ENCODE peak calls at places on chromosome 15, in ten cellular contexts. J is heart right ventricle; P is right cardiac atrium; Q is tibial nerve; T is Peyer's patch; A is psoas muscle; H is transverse colon; F is heart left ventricle; X is CD4-positive, CD25-positive, alpha-beta regulatory T cell; I is upper lobe of right lung. W is an unnamed sample.

GRCh38 chr15:64558460-64559179 is 98.2 kb downstream of the ZNF609 start:
- DNase-seq in J (no peak), Q (no peak), I (no peak), A (no peak), T (no peak), H (no peak), X (no peak), F (no peak), P (no peak), W (no peak)

GRCh38 chr15:92879949-92880725 is 20.0 kb upstream of the CHD2 start:
- DNase-seq in Q (no peak), T (no peak), X (peak; percentile 74), I (no peak), P (no peak), F (no peak), A (no peak), H (no peak), J (no peak), W (peak; percentile 53)

GRCh38 chr15:42150246-42150970 is 6.0 kb downstream of the PLA2G4F start:
- DNase-seq in I (no peak), H (no peak), J (no peak), A (no peak), T (no peak), Q (no peak), X (no peak), P (peak; percentile 32), F (no peak), W (no peak)

GRCh38 chr15:35437157-35437556 is 108.8 kb downstream of the DPH6 start:
- DNase-seq in H (no peak), J (no peak), I (no peak), A (no peak), Q (no peak), P (no peak), T (no peak), F (no peak), X (no peak), W (no peak)

GRCh38 chr15:33662014-33662413 is 306.3 kb upstream of the CHRM5 start:
- DNase-seq in A (no peak), T (no peak), F (no peak), I (no peak), Q (no peak), H (no peak), J (no peak), P (no peak), X (no peak), W (no peak)

GRCh38 chr15:50183112-50183794 is 1.3 kb downstream of the SLC27A2 start:
- DNase-seq in P (no peak), T (no peak), I (no peak), J (no peak), A (no peak), H (no peak), F (no peak), X (peak; percentile 27), Q (no peak), W (no peak)

GRCh38 chr15:59199775-59200465 is 6.7 kb upstream of the LDHAL6B start:
- DNase-seq in H (no peak), T (no peak), X (no peak), I (no peak), A (no peak), F (no peak), J (no peak), P (no peak), Q (no peak), W (no peak)

GRCh38 chr15:62112616-62113593 is 46.1 kb downstream of the C2CD4A start:
- DNase-seq in X (no peak), T (no peak), I (no peak), H (peak; percentile 28), F (no peak), Q (no peak), A (no peak), J (no peak), P (no peak), W (no peak)

GRCh38 chr15:69794643-69795461 is 302.9 kb downstream of the TLE3 start:
- DNase-seq in T (no peak), X (no peak), A (no peak), Q (peak; percentile 71), I (no peak), H (no peak), F (no peak), J (no peak), P (peak; percentile 75), W (no peak)

GRCh38 chr15:37995461-37996347 is 61.3 kb downstream of the TMCO5A start:
- DNase-seq in H (no peak), F (no peak), T (no peak), P (no peak), A (no peak), J (no peak), X (peak; percentile 33), Q (peak; percentile 51), I (no peak), W (no peak)

GRCh38 chr15:68852466-68852865 is 31.8 kb upstream of the ANP32A start:
- DNase-seq in J (no peak), P (peak; percentile 50), F (no peak), I (no peak), Q (no peak), X (no peak), H (no peak), A (no peak), T (no peak), W (no peak)

GRCh38 chr15:88302373-88302772 is 45.8 kb upstream of the NTRK3 start:
- DNase-seq in A (no peak), Q (no peak), F (no peak), P (no peak), T (no peak), J (no peak), X (no peak), H (no peak), I (no peak), W (no peak)

GRCh38 chr15:95394186-95395067 is 936.1 kb upstream of the NR2F2 start:
- DNase-seq in X (no peak), I (no peak), F (no peak), T (no peak), H (no peak), J (no peak), Q (no peak), A (no peak), P (no peak), W (no peak)

GRCh38 chr15:81859737-81860516 is 185.9 kb downstream of the MEX3B start:
- DNase-seq in X (no peak), A (no peak), I (no peak), Q (no peak), P (no peak), H (no peak), T (no peak), F (no peak), J (no peak), W (no peak)

GRCh38 chr15:69704229-69704628 is 251.6 kb downstream of the RPLP1 start:
- DNase-seq in I (no peak), T (no peak), X (no peak), H (no peak), Q (no peak), J (no peak), P (no peak), F (no peak), A (no peak), W (no peak)

GRCh38 chr15:20358066-20358780 is 183.4 kb downstream of the GOLGA6L6 start:
- DNase-seq in T (no peak), F (peak; percentile 76), A (peak; percentile 60), I (peak; percentile 77), J (peak; percentile 34), X (no peak), P (peak; percentile 72), H (no peak), Q (no peak), W (peak; percentile 49)

GRCh38 chr15:86846059-86846458 is 766.4 kb downstream of the AGBL1 start:
- DNase-seq in X (no peak), Q (no peak), H (no peak), P (no peak), F (no peak), I (no peak), T (no peak), A (no peak), J (no peak), W (no peak)
- H3K4me3 ChIP-seq in X (no peak overlapping the region), Q (no peak overlapping the region), H (no peak overlapping the region), P (no peak overlapping the region), F (no peak overlapping the region), I (no peak overlapping the region), T (no peak overlapping the region), A (no peak overlapping the region), J (no peak overlapping the region), W (no peak overlapping the region)

DNA sequence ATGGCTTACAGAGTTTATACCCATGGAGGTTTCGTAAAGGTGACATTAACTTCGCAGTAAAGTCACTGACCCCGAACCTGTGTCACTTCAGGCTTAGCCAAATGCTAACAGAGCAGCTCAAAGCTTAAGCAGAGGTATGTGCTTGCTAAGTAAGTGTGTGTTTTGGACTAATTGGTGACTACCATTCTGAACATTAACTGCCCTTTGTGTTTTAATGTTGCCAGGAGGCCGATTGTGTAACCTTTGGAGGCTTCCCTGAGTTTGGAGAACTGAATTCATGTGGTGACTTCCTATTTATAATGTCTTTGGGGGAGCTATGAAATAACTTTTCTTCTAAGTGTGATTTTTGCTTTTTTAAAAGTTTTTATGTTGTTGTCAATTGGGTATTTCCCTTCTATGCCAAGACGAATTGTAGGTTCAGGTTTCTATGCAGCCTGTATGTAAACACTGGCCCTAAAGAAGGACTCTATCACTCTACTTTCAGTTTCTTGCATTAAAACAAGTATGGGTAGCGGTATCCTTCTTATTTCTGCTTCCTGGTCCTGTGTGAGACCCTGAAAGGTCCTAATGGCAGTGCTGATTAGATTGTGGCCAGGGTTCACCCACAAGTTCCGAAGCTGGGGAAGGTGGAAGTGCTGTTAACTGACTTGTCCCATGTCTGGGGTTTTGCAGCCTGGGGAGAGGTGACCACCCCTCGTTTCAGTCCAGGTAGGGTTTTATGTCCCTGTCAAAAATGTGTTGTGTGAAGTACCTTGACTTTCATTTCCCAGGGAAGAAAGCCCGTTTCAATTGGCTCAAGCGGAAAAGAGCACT is 86.3 kb downstream of the IGF1R start:
- DNase-seq in J (no peak), P (no peak), I (no peak), H (no peak), F (no peak), T (no peak), X (no peak), A (no peak), Q (no peak), W (no peak)
- H3K27ac ChIP-seq in J (peak overlapping the region; percentile 57), P (peak overlapping the region; percentile 44), I (no peak overlapping the region), H (no peak overlapping the region), F (no peak overlapping the region), T (no peak overlapping the region), X (no peak overlapping the region), A (no peak overlapping the region), Q (no peak overlapping the region), W (no peak overlapping the region)

DNA sequence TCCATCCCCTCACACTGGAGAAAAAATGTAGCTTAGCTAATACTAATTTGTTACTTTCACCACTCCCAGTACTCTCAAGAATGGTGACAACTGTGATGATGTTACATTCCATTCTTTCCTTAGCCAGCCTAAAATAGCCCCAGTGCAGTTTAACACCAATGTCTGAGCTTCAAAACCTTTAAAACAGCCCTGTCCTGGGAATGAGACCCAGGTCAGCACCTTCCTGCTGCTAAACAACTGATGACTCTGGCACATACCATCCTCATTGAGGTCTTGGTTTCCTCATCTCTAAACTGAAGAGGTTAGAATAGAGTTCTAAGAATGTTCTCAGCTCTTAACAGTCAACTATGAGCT is 3.8 kb downstream of the SCAMP2 start:
- DNase-seq in F (no peak), A (no peak), H (no peak), X (no peak), Q (no peak), J (no peak), P (no peak), I (no peak), T (no peak), W (no peak)
- H3K4me1 ChIP-seq in F (peaks cover 70% of the 10 kb centered on the region), A (peaks cover 60% of the 10 kb centered on the region), H (peaks cover 74% of the 10 kb centered on the region), X (peaks cover 78% of the 10 kb centered on the region), Q (peaks cover 77% of the 10 kb centered on the region), J (peaks cover 21% of the 10 kb centered on the region), P (peaks cover 11% of the 10 kb centered on the region), I (peaks cover 65% of the 10 kb centered on the region), T (peaks cover 46% of the 10 kb centered on the region), W (peaks cover 76% of the 10 kb centered on the region)

GRCh38 chr15:23642413-23643044 is 5.1 kb downstream of the MAGEL2 start:
- DNase-seq in I (peak; percentile 71), F (no peak), X (peak; percentile 25), P (peak; percentile 76), J (peak; percentile 43), T (no peak), Q (peak; percentile 32), H (peak; percentile 61), A (peak; percentile 64), W (no peak)
- H3K4me3 ChIP-seq in I (no peak overlapping the region), F (no peak overlapping the region), X (no peak overlapping the region), P (no peak overlapping the region), J (no peak overlapping the region), T (no peak overlapping the region), Q (no peak overlapping the region), H (no peak overlapping the region), A (no peak overlapping the region), W (no peak overlapping the region)

W was measured in CD8-positive, alpha-beta memory T cell.